ENCODE peak calls at places on chromosomes 16 and 17, in seven cellular contexts. N, H, Q, P, T, U and W are unnamed samples.

GRCh38 chr16:53816211-53816610 is 112.3 kb downstream of the FTO start:
- DNase-seq in N (peak; percentile 18), H (no peak), Q (no peak), P (no peak), T (no peak), U (no peak), W (no peak)

GRCh38 chr17:5837055-5837491 is 233.1 kb upstream of the WSCD1 start:
- DNase-seq in N (peak; percentile 93), H (no peak), Q (no peak), P (no peak), T (no peak), U (no peak), W (no peak)

GRCh38 chr17:8007836-8008235 is 5.4 kb downstream of the GUCY2D start:
- DNase-seq in N (no peak), H (no peak), Q (no peak), P (no peak), T (no peak), U (no peak), W (no peak)

GRCh38 chr16:1530883-1531637 is 2.4 kb upstream of the TMEM204 start:
- DNase-seq in N (peak; percentile 44), H (no peak), Q (peak; percentile 78), P (no peak), T (no peak), U (no peak), W (no peak)

GRCh38 chr16:73019456-73020362 is 28.2 kb downstream of the ZFHX3 start:
- DNase-seq in N (peak; percentile 88), H (peak; percentile 50), Q (peak; percentile 47), P (no peak), T (no peak), U (no peak), W (no peak)

GRCh38 chr16:22327446-22327775 is 30.2 kb downstream of the POLR3E start:
- DNase-seq in N (no peak), H (no peak), Q (no peak), P (no peak), T (no peak), U (no peak), W (no peak)

GRCh38 chr17:45435481-45435880 is 2.8 kb upstream of the ARHGAP27 start:
- DNase-seq in N (no peak), H (no peak), Q (no peak), P (no peak), T (no peak), U (no peak), W (no peak)

GRCh38 chr16:49799172-49799571 is 56.7 kb downstream of the ZNF423 start:
- DNase-seq in N (no peak), H (no peak), Q (no peak), P (no peak), T (no peak), U (no peak), W (no peak)

GRCh38 chr16:67216612-67217490 is 10.1 kb upstream of the TMEM208 start:
- DNase-seq in N (no peak), H (no peak), Q (peak; percentile 84), P (no peak), T (no peak), U (peak; percentile 90), W (no peak)

GRCh38 chr17:43756176-43756575 is 2.4 kb downstream of the SOST start:
- DNase-seq in N (no peak), H (no peak), Q (no peak), P (no peak), T (no peak), U (no peak), W (no peak)

GRCh38 chr17:8365143-8365542 is 11.4 kb downstream of the KRABD2 start:
- DNase-seq in N (peak; percentile 71), H (no peak), Q (no peak), P (no peak), T (no peak), U (no peak), W (no peak)

GRCh38 chr17:13792314-13792713 is 190.6 kb upstream of the HS3ST3A1 start:
- DNase-seq in N (peak; percentile 21), H (no peak), Q (no peak), P (no peak), T (no peak), U (peak; percentile 56), W (no peak)

GRCh38 chr16:29231231-29231630 is 175.3 kb downstream of the NPIPB11 start:
- DNase-seq in N (no peak), H (peak; percentile 57), Q (no peak), P (no peak), T (no peak), U (no peak), W (no peak)

GRCh38 chr17:69150333-69150732 is 8.6 kb upstream of the ABCA6 start:
- DNase-seq in N (no peak), H (no peak), Q (no peak), P (no peak), T (no peak), U (no peak), W (no peak)

GRCh38 chr17:16936536-16937310 is 35.2 kb downstream of the TNFRSF13B start:
- DNase-seq in N (no peak), H (no peak), Q (no peak), P (no peak), T (no peak), U (no peak), W (no peak)

GRCh38 chr17:28471531-28472342 is 1.7 kb upstream of the SLC13A2 start:
- DNase-seq in N (no peak), H (peak; percentile 45), Q (no peak), P (no peak), T (no peak), U (no peak), W (no peak)

GRCh38 chr17:20008242-20009051 is 712 bp upstream of the SPECC1 start:
- DNase-seq in N (peak; percentile 55), H (peak; percentile 66), Q (peak; percentile 40), P (peak; percentile 38), T (peak; percentile 6), U (no peak), W (peak; percentile 11)